ENCODE peak calls at places on chromosomes 12 and 14, in six cellular contexts. One of them, this sample, is unnamed.
A peak's percentile ranks its signal among the peaks of the same experiment; 100 is the strongest.

GRCh38 chr14:91754185-91754584 is 22.3 kb upstream of the CATSPERB start:
- DNase-seq in AG09309: no peak
- DNase-seq in iPS DF 6.9: no peak
- DNase-seq in PC-3: no peak
- DNase-seq in lower leg skin: no peak
- DNase-seq in coronary artery: no peak
- DNase-seq in this sample: no peak

GRCh38 chr12:55906056-55906455 is 21.6 kb downstream of the PYM1 start:
- DNase-seq in AG09309: no peak
- DNase-seq in iPS DF 6.9: no peak
- DNase-seq in PC-3: peak; percentile 64
- DNase-seq in lower leg skin: no peak
- DNase-seq in coronary artery: no peak
- DNase-seq in this sample: no peak

GRCh38 chr12:95117178-95117599 is 43.8 kb upstream of the NR2C1 start:
- DNase-seq in AG09309: peak; percentile 39
- DNase-seq in iPS DF 6.9: no peak
- DNase-seq in PC-3: peak; percentile 83
- DNase-seq in lower leg skin: no peak
- DNase-seq in coronary artery: no peak
- DNase-seq in this sample: peak; percentile 83

GRCh38 chr14:38199768-38200167 is 7.9 kb upstream of the SSTR1 start:
- DNase-seq in AG09309: no peak
- DNase-seq in iPS DF 6.9: no peak
- DNase-seq in PC-3: peak; percentile 59
- DNase-seq in lower leg skin: no peak
- DNase-seq in coronary artery: no peak
- DNase-seq in this sample: no peak

GRCh38 chr14:100815478-100816285 is 10.2 kb upstream of the MEG3 start:
- DNase-seq in AG09309: peak; percentile 33
- DNase-seq in iPS DF 6.9: no peak
- DNase-seq in PC-3: no peak
- DNase-seq in lower leg skin: no peak
- DNase-seq in coronary artery: no peak
- DNase-seq in this sample: no peak

GRCh38 chr12:89657090-89657489 is 51.5 kb downstream of the ATP2B1 start:
- DNase-seq in AG09309: no peak
- DNase-seq in iPS DF 6.9: no peak
- DNase-seq in PC-3: no peak
- DNase-seq in lower leg skin: no peak
- DNase-seq in coronary artery: no peak
- DNase-seq in this sample: no peak

GRCh38 chr12:102297412-102297811 is 99.8 kb upstream of the PMCH start:
- DNase-seq in AG09309: no peak
- DNase-seq in iPS DF 6.9: no peak
- DNase-seq in PC-3: no peak
- DNase-seq in lower leg skin: no peak
- DNase-seq in coronary artery: no peak
- DNase-seq in this sample: no peak

GRCh38 chr12:27260746-27261145 is 16.7 kb downstream of the STK38L start:
- DNase-seq in AG09309: no peak
- DNase-seq in iPS DF 6.9: no peak
- DNase-seq in PC-3: peak; percentile 40
- DNase-seq in lower leg skin: no peak
- DNase-seq in coronary artery: no peak
- DNase-seq in this sample: no peak

GRCh38 chr12:27277846-27278260 is 33.8 kb downstream of the STK38L start:
- DNase-seq in AG09309: peak; percentile 63
- DNase-seq in iPS DF 6.9: no peak
- DNase-seq in PC-3: peak; percentile 83
- DNase-seq in lower leg skin: no peak
- DNase-seq in coronary artery: no peak
- DNase-seq in this sample: no peak

GRCh38 chr12:105740970-105741725 is 397.6 kb downstream of the NUAK1 start:
- DNase-seq in AG09309: no peak
- DNase-seq in iPS DF 6.9: no peak
- DNase-seq in PC-3: peak; percentile 42
- DNase-seq in lower leg skin: no peak
- DNase-seq in coronary artery: no peak
- DNase-seq in this sample: peak; percentile 70

GRCh38 chr12:16030729-16031128 is 119.6 kb downstream of the DERA start:
- DNase-seq in AG09309: no peak
- DNase-seq in iPS DF 6.9: no peak
- DNase-seq in PC-3: no peak
- DNase-seq in lower leg skin: no peak
- DNase-seq in coronary artery: no peak
- DNase-seq in this sample: no peak

GRCh38 chr14:63203618-63204406 is 431 bp upstream of the RHOJ start:
- DNase-seq in AG09309: peak; percentile 71
- DNase-seq in iPS DF 6.9: peak; percentile 25
- DNase-seq in PC-3: peak; percentile 53
- DNase-seq in lower leg skin: peak; percentile 92
- DNase-seq in coronary artery: peak; percentile 88
- DNase-seq in this sample: peak; percentile 94

GRCh38 chr12:120981407-120981921 is 3.1 kb downstream of the HNF1A start:
- DNase-seq in AG09309: no peak
- DNase-seq in iPS DF 6.9: no peak
- DNase-seq in PC-3: no peak
- DNase-seq in lower leg skin: no peak
- DNase-seq in coronary artery: no peak
- DNase-seq in this sample: no peak
- H3K4me3 ChIP-seq in AG09309: no peak overlapping the region
- H3K4me3 ChIP-seq in iPS DF 6.9: no peak overlapping the region
- H3K4me3 ChIP-seq in PC-3: no peak overlapping the region
- H3K4me3 ChIP-seq in lower leg skin: no peak overlapping the region
- H3K4me3 ChIP-seq in coronary artery: no peak overlapping the region
- H3K4me3 ChIP-seq in this sample: no peak overlapping the region

GRCh38 chr12:92362109-92362508 is 216.5 kb upstream of the BTG1 start:
- DNase-seq in AG09309: no peak
- DNase-seq in iPS DF 6.9: no peak
- DNase-seq in PC-3: no peak
- DNase-seq in lower leg skin: no peak
- DNase-seq in coronary artery: no peak
- DNase-seq in this sample: no peak
- H3K4me3 ChIP-seq in AG09309: no peak overlapping the region
- H3K4me3 ChIP-seq in iPS DF 6.9: no peak overlapping the region
- H3K4me3 ChIP-seq in PC-3: no peak overlapping the region
- H3K4me3 ChIP-seq in lower leg skin: no peak overlapping the region
- H3K4me3 ChIP-seq in coronary artery: no peak overlapping the region
- H3K4me3 ChIP-seq in this sample: no peak overlapping the region

GRCh38 chr12:83077037-83077436 is 390.3 kb downstream of the TMTC2 start:
- DNase-seq in AG09309: no peak
- DNase-seq in iPS DF 6.9: no peak
- DNase-seq in PC-3: no peak
- DNase-seq in lower leg skin: no peak
- DNase-seq in coronary artery: no peak
- DNase-seq in this sample: no peak

GRCh38 chr12:83075471-83075870 is 388.8 kb downstream of the TMTC2 start:
- DNase-seq in AG09309: no peak
- DNase-seq in iPS DF 6.9: no peak
- DNase-seq in PC-3: no peak
- DNase-seq in lower leg skin: no peak
- DNase-seq in coronary artery: no peak
- DNase-seq in this sample: no peak

DNA sequence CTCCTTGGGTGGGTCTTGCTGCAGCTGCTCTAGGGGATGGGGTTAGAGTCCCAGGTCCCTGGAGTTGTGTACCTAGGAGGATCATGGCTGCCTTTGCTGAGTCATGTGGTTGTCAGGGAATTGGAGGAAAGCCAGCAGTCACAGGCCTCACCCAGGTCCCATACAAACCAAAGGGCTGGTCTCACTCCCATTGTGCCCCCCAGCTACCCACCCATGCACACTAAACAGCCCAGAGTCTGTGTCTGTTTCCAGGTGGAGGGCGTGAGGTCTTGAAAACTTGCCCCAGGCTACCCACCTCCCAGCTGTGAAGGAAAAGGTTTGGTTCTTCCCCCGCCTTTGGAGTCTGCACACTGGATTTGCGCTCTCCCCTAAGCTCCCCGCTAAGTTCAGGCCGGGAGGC is 387.8 kb downstream of the TMTC2 start:
- DNase-seq in AG09309: no peak
- DNase-seq in iPS DF 6.9: no peak
- DNase-seq in PC-3: peak; percentile 23
- DNase-seq in lower leg skin: no peak
- DNase-seq in coronary artery: no peak
- DNase-seq in this sample: no peak
- H3K4me3 ChIP-seq in AG09309: no peak overlapping the region
- H3K4me3 ChIP-seq in iPS DF 6.9: no peak overlapping the region
- H3K4me3 ChIP-seq in PC-3: no peak overlapping the region
- H3K4me3 ChIP-seq in lower leg skin: no peak overlapping the region
- H3K4me3 ChIP-seq in coronary artery: no peak overlapping the region
- H3K4me3 ChIP-seq in this sample: no peak overlapping the region

GRCh38 chr14:65191716-65192115 is 89.4 kb upstream of the MAX start:
- DNase-seq in AG09309: no peak
- DNase-seq in iPS DF 6.9: no peak
- DNase-seq in PC-3: no peak
- DNase-seq in lower leg skin: no peak
- DNase-seq in coronary artery: no peak
- DNase-seq in this sample: no peak
- H3K4me3 ChIP-seq in AG09309: no peak overlapping the region
- H3K4me3 ChIP-seq in iPS DF 6.9: no peak overlapping the region
- H3K4me3 ChIP-seq in PC-3: no peak overlapping the region
- H3K4me3 ChIP-seq in lower leg skin: no peak overlapping the region
- H3K4me3 ChIP-seq in coronary artery: no peak overlapping the region
- H3K4me3 ChIP-seq in this sample: no peak overlapping the region

GRCh38 chr12:54300267-54300731 is 516 bp downstream of the NFE2 start:
- DNase-seq in AG09309: no peak
- DNase-seq in iPS DF 6.9: no peak
- DNase-seq in PC-3: no peak
- DNase-seq in lower leg skin: peak; percentile 70
- DNase-seq in coronary artery: no peak
- DNase-seq in this sample: no peak
- H3K4me3 ChIP-seq in AG09309: peak overlapping the region; percentile 30
- H3K4me3 ChIP-seq in iPS DF 6.9: peak overlapping the region; percentile 23
- H3K4me3 ChIP-seq in PC-3: peak overlapping the region; percentile 62
- H3K4me3 ChIP-seq in lower leg skin: no peak overlapping the region
- H3K4me3 ChIP-seq in coronary artery: peak overlapping the region; percentile 59
- H3K4me3 ChIP-seq in this sample: peak overlapping the region; percentile 15